ENCODE peak calls at places on chromosomes 4 and X, in nine cellular contexts. One of them, this sample, is unnamed.
A peak's percentile ranks its signal among the peaks of the same experiment; 100 is the strongest.

GRCh38 chrX:15233416-15234015 is 36.4 kb downstream of the ASB9 start:
- DNase-seq in HS-5: no peak
- DNase-seq in NCI-H2029: no peak
- DNase-seq in activated CD4-positive, alpha-beta T cell treated with anti-CD3 and anti-CD28 coated beads for 1 hour: no peak
- DNase-seq in GM04504: no peak
- DNase-seq in stromal cell of bone marrow: no peak
- DNase-seq in head of caudate nucleus: no peak
- DNase-seq in pulmonary artery endothelial cell: no peak
- DNase-seq in GM03348: no peak
- DNase-seq in this sample: no peak

GRCh38 chr4:6419452-6420028 is 52.9 kb downstream of the PPP2R2C start:
- DNase-seq in HS-5: no peak
- DNase-seq in NCI-H2029: no peak
- DNase-seq in activated CD4-positive, alpha-beta T cell treated with anti-CD3 and anti-CD28 coated beads for 1 hour: no peak
- DNase-seq in GM04504: no peak
- DNase-seq in stromal cell of bone marrow: no peak
- DNase-seq in head of caudate nucleus: peak; percentile 76
- DNase-seq in pulmonary artery endothelial cell: no peak
- DNase-seq in GM03348: no peak
- DNase-seq in this sample: no peak

GRCh38 chr4:89204624-89205023 is 93.3 kb downstream of the TIGD2 start:
- DNase-seq in HS-5: no peak
- DNase-seq in NCI-H2029: peak; percentile 65
- DNase-seq in activated CD4-positive, alpha-beta T cell treated with anti-CD3 and anti-CD28 coated beads for 1 hour: no peak
- DNase-seq in GM04504: no peak
- DNase-seq in stromal cell of bone marrow: no peak
- DNase-seq in head of caudate nucleus: no peak
- DNase-seq in pulmonary artery endothelial cell: no peak
- DNase-seq in GM03348: no peak
- DNase-seq in this sample: no peak

GRCh38 chr4:149493492-149493891 is 322.2 kb downstream of the IQCM start:
- DNase-seq in HS-5: no peak
- DNase-seq in NCI-H2029: no peak
- DNase-seq in activated CD4-positive, alpha-beta T cell treated with anti-CD3 and anti-CD28 coated beads for 1 hour: no peak
- DNase-seq in GM04504: no peak
- DNase-seq in stromal cell of bone marrow: no peak
- DNase-seq in head of caudate nucleus: no peak
- DNase-seq in pulmonary artery endothelial cell: no peak
- DNase-seq in GM03348: no peak
- DNase-seq in this sample: no peak

GRCh38 chr4:186845137-186845842 is 121.6 kb upstream of the FAT1 start:
- DNase-seq in HS-5: peak; percentile 46
- DNase-seq in NCI-H2029: no peak
- DNase-seq in activated CD4-positive, alpha-beta T cell treated with anti-CD3 and anti-CD28 coated beads for 1 hour: no peak
- DNase-seq in GM04504: peak; percentile 74
- DNase-seq in stromal cell of bone marrow: peak; percentile 68
- DNase-seq in head of caudate nucleus: no peak
- DNase-seq in pulmonary artery endothelial cell: no peak
- DNase-seq in GM03348: peak; percentile 83
- DNase-seq in this sample: no peak

GRCh38 chr4:109434007-109434792 is 585 bp downstream of the SEC24B start:
- DNase-seq in HS-5: no peak
- DNase-seq in NCI-H2029: no peak
- DNase-seq in activated CD4-positive, alpha-beta T cell treated with anti-CD3 and anti-CD28 coated beads for 1 hour: no peak
- DNase-seq in GM04504: no peak
- DNase-seq in stromal cell of bone marrow: peak; percentile 4
- DNase-seq in head of caudate nucleus: peak; percentile 43
- DNase-seq in pulmonary artery endothelial cell: no peak
- DNase-seq in GM03348: peak; percentile 50
- DNase-seq in this sample: no peak

GRCh38 chr4:183659919-183660318 is 826 bp downstream of the TRAPPC11 start:
- DNase-seq in HS-5: no peak
- DNase-seq in NCI-H2029: no peak
- DNase-seq in activated CD4-positive, alpha-beta T cell treated with anti-CD3 and anti-CD28 coated beads for 1 hour: no peak
- DNase-seq in GM04504: no peak
- DNase-seq in stromal cell of bone marrow: no peak
- DNase-seq in head of caudate nucleus: peak; percentile 33
- DNase-seq in pulmonary artery endothelial cell: no peak
- DNase-seq in GM03348: peak; percentile 29
- DNase-seq in this sample: no peak

GRCh38 chrX:2692221-2693122 is 1.4 kb downstream of the CD99 start:
- DNase-seq in HS-5: no peak
- DNase-seq in NCI-H2029: no peak
- DNase-seq in activated CD4-positive, alpha-beta T cell treated with anti-CD3 and anti-CD28 coated beads for 1 hour: no peak
- DNase-seq in GM04504: no peak
- DNase-seq in stromal cell of bone marrow: no peak
- DNase-seq in head of caudate nucleus: no peak
- DNase-seq in pulmonary artery endothelial cell: no peak
- DNase-seq in GM03348: peak; percentile 59
- DNase-seq in this sample: no peak

GRCh38 chr4:145179201-145179860 is 1.1 kb downstream of the OTUD4 start:
- DNase-seq in HS-5: no peak
- DNase-seq in NCI-H2029: peak; percentile 28
- DNase-seq in activated CD4-positive, alpha-beta T cell treated with anti-CD3 and anti-CD28 coated beads for 1 hour: peak; percentile 62
- DNase-seq in GM04504: no peak
- DNase-seq in stromal cell of bone marrow: peak; percentile 27
- DNase-seq in head of caudate nucleus: peak; percentile 81
- DNase-seq in pulmonary artery endothelial cell: no peak
- DNase-seq in GM03348: peak; percentile 87
- DNase-seq in this sample: no peak

GRCh38 chr4:38409852-38410251 is 254.1 kb upstream of the KLF3 start:
- DNase-seq in HS-5: no peak
- DNase-seq in NCI-H2029: no peak
- DNase-seq in activated CD4-positive, alpha-beta T cell treated with anti-CD3 and anti-CD28 coated beads for 1 hour: no peak
- DNase-seq in GM04504: no peak
- DNase-seq in stromal cell of bone marrow: no peak
- DNase-seq in head of caudate nucleus: no peak
- DNase-seq in pulmonary artery endothelial cell: no peak
- DNase-seq in GM03348: no peak
- DNase-seq in this sample: no peak

GRCh38 chrX:48779399-48779798 is 7.0 kb upstream of the GATA1 start:
- DNase-seq in HS-5: no peak
- DNase-seq in NCI-H2029: no peak
- DNase-seq in activated CD4-positive, alpha-beta T cell treated with anti-CD3 and anti-CD28 coated beads for 1 hour: no peak
- DNase-seq in GM04504: no peak
- DNase-seq in stromal cell of bone marrow: no peak
- DNase-seq in head of caudate nucleus: no peak
- DNase-seq in pulmonary artery endothelial cell: no peak
- DNase-seq in GM03348: no peak
- DNase-seq in this sample: no peak

GRCh38 chrX:30635630-30636029 is 17.6 kb upstream of the GK start:
- DNase-seq in HS-5: no peak
- DNase-seq in NCI-H2029: no peak
- DNase-seq in activated CD4-positive, alpha-beta T cell treated with anti-CD3 and anti-CD28 coated beads for 1 hour: no peak
- DNase-seq in GM04504: no peak
- DNase-seq in stromal cell of bone marrow: no peak
- DNase-seq in head of caudate nucleus: no peak
- DNase-seq in pulmonary artery endothelial cell: no peak
- DNase-seq in GM03348: peak; percentile 21
- DNase-seq in this sample: no peak

GRCh38 chr4:2441393-2442174 is 22.8 kb downstream of the CFAP99 start:
- DNase-seq in HS-5: no peak
- DNase-seq in NCI-H2029: no peak
- DNase-seq in activated CD4-positive, alpha-beta T cell treated with anti-CD3 and anti-CD28 coated beads for 1 hour: peak; percentile 50
- DNase-seq in GM04504: no peak
- DNase-seq in stromal cell of bone marrow: no peak
- DNase-seq in head of caudate nucleus: peak; percentile 32
- DNase-seq in pulmonary artery endothelial cell: peak; percentile 40
- DNase-seq in GM03348: peak; percentile 78
- DNase-seq in this sample: peak; percentile 20

GRCh38 chrX:23784487-23785301 is 1.7 kb downstream of the SAT1 start:
- DNase-seq in HS-5: peak; percentile 56
- DNase-seq in NCI-H2029: no peak
- DNase-seq in activated CD4-positive, alpha-beta T cell treated with anti-CD3 and anti-CD28 coated beads for 1 hour: no peak
- DNase-seq in GM04504: peak; percentile 43
- DNase-seq in stromal cell of bone marrow: peak; percentile 73
- DNase-seq in head of caudate nucleus: no peak
- DNase-seq in pulmonary artery endothelial cell: no peak
- DNase-seq in GM03348: peak; percentile 35
- DNase-seq in this sample: no peak